ENCODE peak calls at places on chromosomes 1 and 21, in four cellular contexts. One of them, this sample, is unnamed.

GRCh38 chr1:165395522-165396300 is 39.2 kb upstream of the LMX1A start:
- DNase-seq in GM12878: peak; percentile 9
- DNase-seq in endothelial cell of umbilical vein: no peak
- DNase-seq in IMR-90: no peak
- DNase-seq in this sample: no peak

GRCh38 chr1:46174448-46175231 is at the start of gene TSPAN1:
- DNase-seq in endothelial cell of umbilical vein: no peak
- DNase-seq in IMR-90: peak; percentile 45
- DNase-seq in GM12878: no peak
- DNase-seq in this sample: no peak

GRCh38 chr1:6351480-6352137 is 42.0 kb downstream of the ACOT7 start:
- DNase-seq in endothelial cell of umbilical vein: no peak
- DNase-seq in IMR-90: no peak
- DNase-seq in GM12878: no peak
- DNase-seq in this sample: no peak

GRCh38 chr1:237851209-237851845 is 39.4 kb downstream of the ZP4 start:
- DNase-seq in GM12878: no peak
- DNase-seq in IMR-90: peak; percentile 35
- DNase-seq in endothelial cell of umbilical vein: no peak
- DNase-seq in this sample: peak; percentile 43

GRCh38 chr1:181430015-181430657 is 53.2 kb upstream of the CACNA1E start:
- DNase-seq in endothelial cell of umbilical vein: no peak
- DNase-seq in GM12878: peak; percentile 79
- DNase-seq in IMR-90: no peak
- DNase-seq in this sample: no peak

GRCh38 chr1:13952985-13953384 is 253.0 kb downstream of the PRDM2 start:
- DNase-seq in endothelial cell of umbilical vein: no peak
- DNase-seq in GM12878: no peak
- DNase-seq in IMR-90: no peak
- DNase-seq in this sample: no peak

GRCh38 chr1:66341446-66342089 is 192.4 kb upstream of the SGIP1 start:
- DNase-seq in endothelial cell of umbilical vein: no peak
- DNase-seq in GM12878: no peak
- DNase-seq in IMR-90: no peak
- DNase-seq in this sample: no peak

GRCh38 chr1:44543816-44544185 is 130.5 kb downstream of the TMEM53 start:
- DNase-seq in endothelial cell of umbilical vein: no peak
- DNase-seq in IMR-90: no peak
- DNase-seq in GM12878: no peak
- DNase-seq in this sample: no peak

GRCh38 chr1:109040627-109041613 is 982 bp downstream of the WDR47 start:
- DNase-seq in endothelial cell of umbilical vein: peak; percentile 43
- DNase-seq in IMR-90: no peak
- DNase-seq in GM12878: no peak
- DNase-seq in this sample: peak; percentile 52

DNA sequence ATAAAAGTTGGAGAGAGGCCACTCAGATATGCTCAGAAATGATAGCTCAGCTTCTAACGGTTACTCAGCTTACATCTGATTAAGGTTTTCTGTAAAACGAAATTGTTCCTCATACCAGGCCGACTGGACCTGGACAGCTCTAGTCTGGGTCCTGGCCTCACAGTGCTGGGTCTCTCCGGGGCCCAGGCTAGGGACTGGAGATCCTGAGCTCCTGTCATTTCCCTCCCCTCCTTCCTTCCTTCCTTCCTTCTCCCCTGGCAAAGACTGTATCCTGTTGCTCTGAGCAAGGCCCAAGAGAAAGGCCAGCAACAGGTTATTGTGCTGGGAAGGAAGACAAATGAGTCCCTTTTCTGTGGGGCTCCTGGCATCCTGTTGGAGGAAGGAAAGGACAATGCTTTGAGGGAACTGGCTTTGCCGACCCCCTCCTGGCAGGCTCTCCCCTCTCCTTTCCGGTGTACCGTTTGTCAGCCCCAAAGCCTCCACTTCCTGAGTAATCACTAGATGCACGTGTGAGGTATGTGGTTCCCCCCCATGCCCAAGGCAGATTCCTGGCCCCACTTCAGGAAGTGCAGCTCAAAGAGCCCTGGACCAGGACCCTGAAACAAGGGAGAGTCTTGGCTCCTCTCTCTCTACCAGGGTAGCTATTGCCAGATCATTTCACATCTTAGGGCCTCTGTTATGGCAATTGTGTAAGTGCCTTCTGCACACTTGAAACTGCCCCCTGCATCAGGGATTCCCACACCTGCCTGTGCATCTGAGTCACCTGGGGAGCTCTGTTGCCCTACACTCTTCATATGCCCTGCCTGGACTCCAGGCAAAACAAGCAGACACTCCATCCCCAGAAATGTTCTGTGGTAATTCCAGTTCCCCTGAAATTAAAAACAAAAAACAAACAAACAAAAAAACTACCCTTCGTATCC is 212.7 kb upstream of the FGGY start:
- DNase-seq in endothelial cell of umbilical vein: peak; percentile 67
- DNase-seq in GM12878: no peak
- DNase-seq in IMR-90: peak; percentile 41
- DNase-seq in this sample: no peak
- TF ChIP-seq FOS in endothelial cell of umbilical vein: peak; percentile 81
- TF ChIP-seq FOS in GM12878: no peak
- TF ChIP-seq FOS in IMR-90: no peak
- TF ChIP-seq FOS in this sample: no peak

GRCh38 chr1:43466403-43466802 is 12.7 kb upstream of the HYI start:
- DNase-seq in GM12878: no peak
- DNase-seq in IMR-90: no peak
- DNase-seq in endothelial cell of umbilical vein: no peak
- DNase-seq in this sample: no peak
- TF ChIP-seq FOS in GM12878: no peak
- TF ChIP-seq FOS in IMR-90: no peak
- TF ChIP-seq FOS in endothelial cell of umbilical vein: no peak
- TF ChIP-seq FOS in this sample: no peak

DNA sequence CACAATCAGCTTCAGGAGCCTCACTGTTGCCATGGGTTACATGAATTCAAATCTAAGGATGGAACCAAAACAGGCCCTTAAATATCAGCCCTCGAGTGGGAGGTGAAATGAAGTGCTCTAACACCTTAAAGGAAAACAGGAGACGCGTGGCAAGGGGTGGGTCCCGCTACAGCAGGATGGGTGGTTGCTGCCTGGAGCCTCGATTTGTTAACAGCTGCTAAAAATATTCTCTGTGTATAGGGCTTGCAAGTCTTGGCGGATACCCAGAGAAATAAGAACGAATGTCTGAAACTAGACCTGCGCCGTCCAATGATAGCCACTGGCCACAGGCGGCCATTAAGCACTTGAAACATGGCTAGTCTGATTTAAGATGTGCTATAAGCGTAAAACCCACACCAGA is 66.3 kb upstream of the SOD1 start:
- DNase-seq in GM12878: no peak
- DNase-seq in IMR-90: no peak
- DNase-seq in endothelial cell of umbilical vein: no peak
- DNase-seq in this sample: no peak
- TF ChIP-seq FOS in GM12878: no peak
- TF ChIP-seq FOS in IMR-90: no peak
- TF ChIP-seq FOS in endothelial cell of umbilical vein: no peak
- TF ChIP-seq FOS in this sample: no peak

DNA sequence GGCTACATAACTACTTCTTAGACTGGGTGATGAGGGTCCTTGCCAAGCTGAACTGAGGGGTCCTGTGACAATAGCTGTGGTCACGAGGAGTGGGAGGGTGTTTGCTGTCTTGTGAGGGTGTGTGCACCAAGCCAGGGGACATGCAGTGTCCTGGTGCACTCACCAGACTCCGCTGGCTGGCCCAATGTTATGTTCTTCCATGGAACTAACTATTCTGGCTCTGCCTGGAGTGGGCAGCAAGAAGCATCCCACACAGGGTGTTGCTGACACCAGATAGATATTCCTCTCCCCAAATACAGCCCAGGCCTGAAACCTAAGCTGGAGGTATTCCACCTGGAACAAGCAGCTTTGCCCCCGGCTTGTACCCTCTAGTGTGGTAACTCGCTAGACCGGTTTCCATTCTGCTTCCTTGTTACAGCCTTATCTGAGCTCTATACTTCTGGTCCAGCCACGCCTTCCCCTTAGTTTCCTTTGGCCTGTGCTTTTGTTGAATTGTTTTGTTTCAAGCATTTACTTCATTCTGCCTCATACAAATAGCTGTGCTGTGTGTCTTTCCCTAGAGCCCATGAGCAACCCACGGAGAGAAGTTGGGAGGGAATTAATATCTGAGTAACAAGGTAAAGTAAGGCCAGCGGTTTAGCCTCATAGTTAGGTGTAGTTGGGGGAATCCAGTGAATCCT is 14.7 kb upstream of the LY9 start:
- DNase-seq in GM12878: no peak
- DNase-seq in endothelial cell of umbilical vein: no peak
- DNase-seq in IMR-90: no peak
- DNase-seq in this sample: no peak
- TF ChIP-seq FOS in GM12878: no peak
- TF ChIP-seq FOS in endothelial cell of umbilical vein: no peak
- TF ChIP-seq FOS in IMR-90: no peak
- TF ChIP-seq FOS in this sample: no peak

DNA sequence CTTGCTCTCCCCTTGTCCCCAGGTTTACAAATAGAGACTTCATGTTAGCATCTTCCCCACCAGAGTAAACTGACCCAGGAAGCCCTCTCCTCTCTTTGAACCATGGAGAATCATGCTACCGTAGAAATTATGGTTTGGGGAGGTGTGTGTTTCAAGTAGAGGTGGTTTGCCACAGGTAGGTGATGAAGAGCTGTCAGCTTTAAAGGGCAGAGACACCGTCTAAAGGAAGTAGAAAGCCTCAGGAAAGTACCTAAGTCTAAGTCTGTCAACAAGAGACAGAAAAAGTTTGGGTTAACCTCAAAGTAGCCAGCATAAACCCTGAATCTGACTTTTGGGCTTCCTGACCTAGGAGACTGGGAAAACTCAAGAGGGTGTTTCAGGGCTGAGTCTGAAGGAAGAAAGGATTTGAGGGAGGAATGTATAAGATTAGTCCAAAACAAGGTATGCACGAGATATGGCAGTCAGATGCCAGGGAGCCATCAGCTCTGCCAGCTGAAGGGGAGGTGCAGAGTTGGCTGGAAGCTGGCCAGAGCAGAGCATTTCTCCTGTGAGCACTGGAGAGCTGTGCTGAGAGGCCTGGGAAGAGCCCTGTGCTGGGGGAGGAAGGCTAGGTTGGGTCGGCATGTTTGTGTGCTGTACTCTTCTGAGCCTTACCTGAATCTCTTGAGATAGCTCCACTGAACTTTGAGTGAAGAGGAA is 14.3 kb downstream of the ADAMTSL4 start:
- DNase-seq in endothelial cell of umbilical vein: peak; percentile 61
- DNase-seq in GM12878: peak; percentile 83
- DNase-seq in IMR-90: peak; percentile 43
- DNase-seq in this sample: peak; percentile 7
- TF ChIP-seq FOS in endothelial cell of umbilical vein: no peak
- TF ChIP-seq FOS in GM12878: no peak
- TF ChIP-seq FOS in IMR-90: no peak
- TF ChIP-seq FOS in this sample: no peak